ENCODE peak calls at places on chromosomes 13 and 19, in six cellular contexts. F is tibial nerve; X is dorsolateral prefrontal cortex; C is endodermal cell; H is K562; Z is CD4-positive, alpha-beta memory T cell. D is an unnamed sample. For H3K27me3, the result is how much of the 10 kb centered on the place peaks cover.

GRCh38 chr13:87169337-87169736 is 501.8 kb upstream of the SLITRK5 start:
- DNase-seq in Z (no peak), F (no peak), C (no peak), H (no peak), X (no peak), D (no peak)

GRCh38 chr13:30364876-30365275 is 57.4 kb upstream of the UBE2L5 start:
- DNase-seq in F (no peak), X (no peak), C (no peak), Z (no peak), H (no peak), D (no peak)

GRCh38 chr13:111153977-111154332 is 38.8 kb downstream of the ARHGEF7 start:
- DNase-seq in X (peak), F (peak), Z (peak), C (no peak), H (peak), D (no peak)

GRCh38 chr13:21395953-21396352 is 63.1 kb downstream of the ZDHHC20 start:
- DNase-seq in C (no peak), H (no peak), Z (peak), X (no peak), F (no peak), D (no peak)

GRCh38 chr13:23610966-23611486 is 40.8 kb downstream of the TNFRSF19 start:
- DNase-seq in X (no peak), Z (no peak), F (no peak), C (no peak), H (no peak), D (no peak)

GRCh38 chr13:109521719-109522118 is 264.7 kb downstream of the IRS2 start:
- DNase-seq in C (no peak), H (no peak), F (no peak), Z (no peak), X (no peak), D (no peak)

GRCh38 chr13:95643814-95644598 is 500 bp downstream of the DZIP1 start:
- DNase-seq in F (no peak), Z (no peak), C (peak), X (peak), H (no peak), D (peak)

GRCh38 chr13:38072696-38073095 is 203.1 kb upstream of the TRPC4 start:
- DNase-seq in C (no peak), H (no peak), F (no peak), Z (no peak), X (no peak), D (no peak)

GRCh38 chr19:48798937-48799336 is 11.9 kb downstream of the BCAT2 start:
- DNase-seq in X (no peak), C (peak), F (no peak), Z (no peak), H (no peak), D (no peak)

GRCh38 chr13:113588394-113589111 is 4.0 kb downstream of the TFDP1 start:
- DNase-seq in Z (no peak), F (no peak), H (no peak), C (peak), X (no peak), D (no peak)

GRCh38 chr13:82636119-82636518 is 1246.2 kb downstream of the SLITRK1 start:
- DNase-seq in X (no peak), F (no peak), C (no peak), H (no peak), Z (no peak), D (no peak)

GRCh38 chr19:17719730-17720486 is 628 bp downstream of the MAP1S start:
- DNase-seq in X (peak), C (peak), H (no peak), Z (peak), F (no peak), D (no peak)

GRCh38 chr13:76773695-76774094 is 112.5 kb downstream of the KCTD12 start:
- DNase-seq in Z (no peak), X (no peak), F (no peak), H (no peak), C (no peak), D (no peak)

GRCh38 chr13:109945206-109945960 is 159.0 kb upstream of the IRS2 start:
- DNase-seq in F (no peak), Z (no peak), H (no peak), C (no peak), X (no peak), D (no peak)

GRCh38 chr19:22052644-22053013 is 345 bp downstream of the ZNF257 start:
- DNase-seq in H (peak), Z (no peak), C (no peak), F (no peak), X (peak), D (peak)

GRCh38 chr13:35979378-35979911 is 151.7 kb downstream of the DCLK1 start:
- DNase-seq in X (peak), H (no peak), F (peak), Z (no peak), C (no peak), D (peak)

GRCh38 chr19:17041994-17042393 is 15.4 kb upstream of the CPAMD8 start:
- DNase-seq in X (no peak), C (no peak), Z (no peak), F (no peak), H (no peak), D (no peak)

GRCh38 chr19:44747739-44748425 is 626 bp upstream of the BCL3 start:
- DNase-seq in H (no peak), F (peak), X (no peak), Z (peak), C (peak), D (peak)

GRCh38 chr13:86446311-86446710 is 647.1 kb upstream of the SLITRK6 start:
- DNase-seq in Z (no peak), C (peak), F (no peak), H (no peak), X (no peak), D (no peak)

GRCh38 chr19:45876411-45877197 is 9.3 kb downstream of the IRF2BP1 start:
- DNase-seq in H (peak), X (no peak), Z (no peak), C (peak), F (peak), D (peak)

GRCh38 chr19:16374436-16374835 is 49.8 kb downstream of the KLF2 start:
- DNase-seq in C (no peak), F (no peak), X (no peak), Z (no peak), H (no peak), D (peak)

GRCh38 chr13:81551036-81551435 is 1210.1 kb upstream of the SPRY2 start:
- DNase-seq in X (no peak), Z (no peak), F (no peak), H (no peak), C (no peak), D (no peak)

GRCh38 chr19:50636317-50637085 is 3.2 kb downstream of the SYT3 start:
- DNase-seq in H (no peak), Z (no peak), X (no peak), C (no peak), F (no peak), D (no peak)
- H3K27me3 ChIP-seq in H (under half), Z (under half), X (under half), C (under half), F (under half), D (under half)

GRCh38 chr13:20157387-20157786 is 3.5 kb downstream of the GJA3 start:
- DNase-seq in Z (no peak), X (no peak), F (no peak), C (peak), H (no peak), D (no peak)

GRCh38 chr13:20161275-20161950 is 561 bp upstream of the GJA3 start:
- DNase-seq in X (no peak), H (no peak), F (no peak), Z (peak), C (peak), D (no peak)

GRCh38 chr13:20161951-20162300 is 1.1 kb upstream of the GJA3 start:
- DNase-seq in Z (no peak), H (no peak), C (peak), X (no peak), F (no peak), D (no peak)

GRCh38 chr13:20159646-20160345 is 1.1 kb downstream of the GJA3 start:
- DNase-seq in H (no peak), F (no peak), Z (no peak), C (peak), X (no peak), D (no peak)

DNA sequence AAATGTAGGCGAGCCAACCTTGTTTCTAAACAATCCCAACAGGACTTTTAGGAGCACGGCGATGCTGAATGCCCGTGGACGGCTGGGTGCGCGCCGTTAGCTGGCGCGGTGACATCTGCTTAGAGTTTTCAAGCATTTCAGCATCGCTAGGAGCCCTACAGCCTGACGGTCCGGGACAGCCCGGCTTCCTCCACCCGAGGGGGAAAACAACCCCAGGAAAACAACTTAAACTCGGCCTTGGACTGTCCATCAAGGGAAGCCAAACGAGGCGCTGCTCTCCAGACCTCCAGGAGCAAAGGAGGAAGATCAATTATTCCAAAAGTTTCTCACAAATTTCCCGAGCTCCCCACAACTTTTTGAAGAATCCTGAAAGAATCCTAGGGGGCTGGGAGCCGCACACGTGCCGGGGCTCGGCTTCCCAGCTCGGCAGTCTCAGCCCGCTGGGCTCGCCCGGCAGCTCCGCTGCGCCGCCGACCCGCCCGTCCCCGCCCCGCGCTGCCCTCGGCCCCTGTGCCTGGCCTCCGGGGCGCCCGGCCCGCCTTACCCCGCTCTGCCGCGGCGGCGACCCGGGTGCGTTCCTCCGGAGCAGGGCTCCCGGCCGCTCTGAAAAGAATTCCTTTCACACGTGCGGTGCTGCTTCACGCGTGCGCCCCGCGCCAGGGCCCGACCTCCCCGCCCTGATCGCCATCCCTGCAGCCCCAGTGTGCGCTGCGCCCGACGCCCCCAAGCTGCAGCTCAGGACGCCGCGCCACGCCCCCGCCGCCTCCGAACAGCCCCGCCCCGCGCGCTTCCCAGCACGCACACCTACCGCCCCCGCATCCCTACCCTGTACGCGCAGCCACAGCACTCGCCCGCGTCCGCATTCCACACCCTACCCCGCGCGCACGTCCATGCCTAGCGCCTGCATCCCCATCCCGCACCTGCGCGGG is at the start of gene GJA3:
- DNase-seq in X (no peak), Z (no peak), H (peak), C (peak), F (no peak), D (no peak)
- H3K27me3 ChIP-seq in X (half or more), Z (under half), H (under half), C (half or more), F (half or more), D (under half)

DNA sequence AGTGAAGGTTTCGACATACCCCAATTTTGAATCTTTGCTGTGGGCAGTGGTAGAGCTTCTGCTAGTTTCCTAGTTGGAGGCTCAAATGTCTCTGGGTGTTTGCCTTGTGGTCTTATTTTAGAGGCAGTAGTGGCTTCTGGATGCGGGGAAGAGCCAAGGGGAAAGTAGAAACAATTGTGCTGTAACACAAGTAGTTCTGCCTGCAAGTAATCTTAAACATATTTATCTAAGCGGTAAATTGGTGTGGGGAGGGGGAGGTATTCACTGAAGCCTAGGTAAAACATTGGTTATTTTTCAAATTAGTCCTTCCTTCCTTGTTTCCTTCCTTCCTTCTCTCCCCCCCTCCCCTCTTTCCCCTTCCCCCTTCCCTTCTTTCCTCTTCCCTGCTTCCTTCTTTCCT is at the start of gene PCDH20:
- DNase-seq in C (no peak), H (no peak), X (no peak), F (no peak), Z (no peak), D (no peak)
- H3K27me3 ChIP-seq in C (under half), H (under half), X (under half), F (under half), Z (under half), D (under half)

DNA sequence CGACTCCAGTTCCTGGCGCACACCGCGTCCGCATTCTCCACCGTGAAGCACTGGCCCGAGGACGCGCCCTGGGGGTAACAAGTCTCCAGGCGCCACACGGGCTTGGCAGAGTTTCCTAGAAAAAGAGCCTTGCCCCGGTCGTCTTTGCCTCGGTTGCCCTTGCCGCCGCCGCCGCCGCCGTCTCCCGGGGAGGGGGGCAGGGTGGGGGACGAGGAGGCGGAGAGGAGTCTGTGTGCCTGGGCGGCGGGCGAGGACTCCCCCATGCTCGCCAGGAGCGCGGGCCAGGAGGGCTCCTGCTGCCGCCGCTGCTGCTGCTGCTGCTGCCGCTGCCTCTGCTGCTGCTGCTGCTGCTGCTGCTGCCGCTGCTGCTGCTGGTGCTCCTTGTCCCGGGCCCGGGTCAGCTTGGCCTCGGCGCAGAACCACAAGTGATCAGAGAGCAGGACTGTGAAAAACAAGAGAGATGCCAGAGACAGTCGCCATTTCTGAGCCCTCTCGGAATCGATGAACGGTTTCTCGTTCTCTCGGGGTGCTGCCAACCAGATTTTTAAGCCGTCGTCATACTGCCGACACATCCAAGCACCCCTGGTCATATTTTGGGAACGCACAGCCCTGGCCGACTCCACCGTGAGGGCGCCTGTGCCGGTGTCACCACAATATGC is 349.2 kb downstream of the LIG4 start:
- DNase-seq in F (no peak), Z (no peak), C (peak), X (peak), H (peak), D (no peak)
- H3K27me3 ChIP-seq in F (under half), Z (under half), C (under half), X (under half), H (under half), D (under half)

DNA sequence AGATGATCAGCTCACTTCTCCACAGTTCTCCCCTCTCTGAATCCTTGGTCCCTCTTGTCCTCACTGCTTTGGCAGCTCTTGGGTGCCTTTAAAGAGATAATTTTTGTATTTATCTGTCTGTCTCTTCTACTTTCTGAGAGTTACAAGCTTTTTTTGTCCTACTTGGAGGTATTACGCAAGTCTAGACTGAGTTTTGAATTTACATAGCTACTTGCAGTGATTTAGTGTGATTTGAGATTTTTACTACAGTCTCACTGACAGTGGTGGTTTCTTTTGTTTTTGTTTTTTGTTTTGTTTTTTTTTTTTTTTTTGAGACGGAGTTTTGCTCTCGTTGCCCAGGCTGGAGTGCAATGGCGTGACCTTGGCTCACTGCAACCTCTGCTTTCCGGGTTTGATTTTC is 22.1 kb downstream of the URI1 start:
- DNase-seq in Z (no peak), X (no peak), H (no peak), C (no peak), F (no peak), D (no peak)
- H3K27me3 ChIP-seq in Z (under half), X (under half), H (under half), C (under half), F (under half), D (under half)